ENCODE peak calls at places on chromosome 10, in eight cellular contexts. One of them, this sample, is unnamed.

GRCh38 chr10:113005380-113005779 is 55.3 kb downstream of the TCF7L2 start:
- DNase-seq in ovary: no peak
- DNase-seq in Panc1: no peak
- DNase-seq in hepatocyte: no peak
- DNase-seq in GM23338: no peak
- DNase-seq in psoas muscle: no peak
- DNase-seq in mesendoderm: no peak
- DNase-seq in upper lobe of right lung: no peak
- DNase-seq in this sample: no peak

GRCh38 chr10:84256510-84257342 is 11.9 kb downstream of the RGR start:
- DNase-seq in GM23338: peak; percentile 95
- DNase-seq in Panc1: no peak
- DNase-seq in psoas muscle: peak; percentile 76
- DNase-seq in hepatocyte: peak; percentile 44
- DNase-seq in ovary: peak; percentile 47
- DNase-seq in mesendoderm: peak; percentile 75
- DNase-seq in upper lobe of right lung: peak; percentile 72
- DNase-seq in this sample: peak; percentile 52

GRCh38 chr10:105989995-105990394 is 1174.5 kb downstream of the SORCS1 start:
- DNase-seq in ovary: no peak
- DNase-seq in hepatocyte: no peak
- DNase-seq in GM23338: no peak
- DNase-seq in Panc1: no peak
- DNase-seq in upper lobe of right lung: no peak
- DNase-seq in mesendoderm: no peak
- DNase-seq in psoas muscle: no peak
- DNase-seq in this sample: no peak

GRCh38 chr10:44196336-44196735 is 188.6 kb downstream of the CXCL12 start:
- DNase-seq in ovary: no peak
- DNase-seq in upper lobe of right lung: no peak
- DNase-seq in mesendoderm: no peak
- DNase-seq in GM23338: no peak
- DNase-seq in Panc1: no peak
- DNase-seq in hepatocyte: no peak
- DNase-seq in psoas muscle: no peak
- DNase-seq in this sample: no peak

GRCh38 chr10:654647-654996 is 34.8 kb downstream of the DIP2C start:
- DNase-seq in GM23338: no peak
- DNase-seq in psoas muscle: no peak
- DNase-seq in Panc1: no peak
- DNase-seq in mesendoderm: no peak
- DNase-seq in hepatocyte: no peak
- DNase-seq in ovary: no peak
- DNase-seq in upper lobe of right lung: no peak
- DNase-seq in this sample: no peak

GRCh38 chr10:112832361-112832878 is 117.6 kb upstream of the TCF7L2 start:
- DNase-seq in upper lobe of right lung: no peak
- DNase-seq in ovary: no peak
- DNase-seq in mesendoderm: peak; percentile 95
- DNase-seq in psoas muscle: no peak
- DNase-seq in Panc1: no peak
- DNase-seq in GM23338: peak; percentile 96
- DNase-seq in hepatocyte: peak; percentile 54
- DNase-seq in this sample: peak; percentile 77

GRCh38 chr10:614772-615582 is 74.5 kb downstream of the DIP2C start:
- DNase-seq in GM23338: no peak
- DNase-seq in ovary: no peak
- DNase-seq in upper lobe of right lung: no peak
- DNase-seq in hepatocyte: no peak
- DNase-seq in mesendoderm: no peak
- DNase-seq in psoas muscle: peak; percentile 79
- DNase-seq in Panc1: no peak
- DNase-seq in this sample: no peak

GRCh38 chr10:96339956-96340904 is 18.6 kb downstream of the OPALIN start:
- DNase-seq in psoas muscle: peak; percentile 54
- DNase-seq in mesendoderm: peak; percentile 84
- DNase-seq in hepatocyte: peak; percentile 82
- DNase-seq in upper lobe of right lung: no peak
- DNase-seq in ovary: peak; percentile 48
- DNase-seq in GM23338: peak; percentile 88
- DNase-seq in Panc1: peak; percentile 20
- DNase-seq in this sample: no peak

GRCh38 chr10:78338717-78339116 is 305.1 kb downstream of the RPS24 start:
- DNase-seq in mesendoderm: no peak
- DNase-seq in upper lobe of right lung: no peak
- DNase-seq in ovary: peak; percentile 7
- DNase-seq in GM23338: no peak
- DNase-seq in Panc1: no peak
- DNase-seq in hepatocyte: no peak
- DNase-seq in psoas muscle: no peak
- DNase-seq in this sample: no peak

GRCh38 chr10:34758447-34758996 is 56.6 kb downstream of the PARD3 start:
- DNase-seq in GM23338: no peak
- DNase-seq in mesendoderm: peak; percentile 61
- DNase-seq in ovary: no peak
- DNase-seq in hepatocyte: peak; percentile 48
- DNase-seq in psoas muscle: no peak
- DNase-seq in Panc1: peak; percentile 74
- DNase-seq in upper lobe of right lung: no peak
- DNase-seq in this sample: no peak

GRCh38 chr10:35016009-35016408 is 74.1 kb downstream of the CUL2 start:
- DNase-seq in hepatocyte: no peak
- DNase-seq in mesendoderm: no peak
- DNase-seq in psoas muscle: no peak
- DNase-seq in Panc1: no peak
- DNase-seq in GM23338: no peak
- DNase-seq in upper lobe of right lung: no peak
- DNase-seq in ovary: no peak
- DNase-seq in this sample: no peak

GRCh38 chr10:42753507-42754154 is 29.0 kb upstream of the BMS1 start:
- DNase-seq in GM23338: peak; percentile 29
- DNase-seq in ovary: peak; percentile 40
- DNase-seq in hepatocyte: peak; percentile 55
- DNase-seq in Panc1: no peak
- DNase-seq in upper lobe of right lung: no peak
- DNase-seq in mesendoderm: no peak
- DNase-seq in psoas muscle: peak; percentile 57
- DNase-seq in this sample: no peak

GRCh38 chr10:12121673-12122072 is 7.8 kb upstream of the SEC61A2 start:
- DNase-seq in Panc1: no peak
- DNase-seq in ovary: no peak
- DNase-seq in psoas muscle: no peak
- DNase-seq in upper lobe of right lung: no peak
- DNase-seq in GM23338: no peak
- DNase-seq in hepatocyte: no peak
- DNase-seq in mesendoderm: no peak
- DNase-seq in this sample: no peak

GRCh38 chr10:14366760-14367159 is 36.0 kb upstream of the FRMD4A start:
- DNase-seq in Panc1: no peak
- DNase-seq in psoas muscle: no peak
- DNase-seq in ovary: no peak
- DNase-seq in mesendoderm: no peak
- DNase-seq in upper lobe of right lung: no peak
- DNase-seq in GM23338: no peak
- DNase-seq in hepatocyte: no peak
- DNase-seq in this sample: no peak

GRCh38 chr10:124357583-124357930 is 61.2 kb downstream of the OAT start:
- DNase-seq in ovary: peak; percentile 35
- DNase-seq in GM23338: no peak
- DNase-seq in Panc1: no peak
- DNase-seq in psoas muscle: peak; percentile 48
- DNase-seq in mesendoderm: no peak
- DNase-seq in hepatocyte: no peak
- DNase-seq in upper lobe of right lung: peak; percentile 53
- DNase-seq in this sample: no peak

GRCh38 chr10:30493609-30494530 is 59.9 kb downstream of the MAP3K8 start:
- DNase-seq in upper lobe of right lung: peak; percentile 73
- DNase-seq in ovary: no peak
- DNase-seq in mesendoderm: peak; percentile 12
- DNase-seq in psoas muscle: peak; percentile 65
- DNase-seq in Panc1: no peak
- DNase-seq in hepatocyte: no peak
- DNase-seq in GM23338: no peak
- DNase-seq in this sample: no peak

GRCh38 chr10:60073397-60073780 is 167.0 kb upstream of the CCDC6 start:
- DNase-seq in upper lobe of right lung: no peak
- DNase-seq in hepatocyte: peak; percentile 11
- DNase-seq in Panc1: no peak
- DNase-seq in mesendoderm: no peak
- DNase-seq in psoas muscle: no peak
- DNase-seq in GM23338: no peak
- DNase-seq in ovary: no peak
- DNase-seq in this sample: no peak

GRCh38 chr10:20863008-20863407 is 34.1 kb downstream of the NEBL start:
- DNase-seq in mesendoderm: no peak
- DNase-seq in hepatocyte: no peak
- DNase-seq in psoas muscle: no peak
- DNase-seq in GM23338: no peak
- DNase-seq in ovary: no peak
- DNase-seq in upper lobe of right lung: no peak
- DNase-seq in Panc1: no peak
- DNase-seq in this sample: no peak
- H3K36me3 ChIP-seq in mesendoderm: no peaks in the 10 kb centered on the region
- H3K36me3 ChIP-seq in hepatocyte: no peaks in the 10 kb centered on the region
- H3K36me3 ChIP-seq in psoas muscle: no peaks in the 10 kb centered on the region
- H3K36me3 ChIP-seq in GM23338: no peaks in the 10 kb centered on the region
- H3K36me3 ChIP-seq in ovary: no peaks in the 10 kb centered on the region
- H3K36me3 ChIP-seq in upper lobe of right lung: no peaks in the 10 kb centered on the region
- H3K36me3 ChIP-seq in Panc1: no peaks in the 10 kb centered on the region
- H3K36me3 ChIP-seq in this sample: no peaks in the 10 kb centered on the region

GRCh38 chr10:102813734-102814455 is 23.3 kb downstream of the CYP17A1 start:
- DNase-seq in Panc1: no peak
- DNase-seq in GM23338: no peak
- DNase-seq in mesendoderm: no peak
- DNase-seq in upper lobe of right lung: no peak
- DNase-seq in psoas muscle: peak; percentile 40
- DNase-seq in ovary: peak; percentile 50
- DNase-seq in hepatocyte: peak; percentile 84
- DNase-seq in this sample: no peak
- H3K27ac ChIP-seq in Panc1: no peak overlapping the region
- H3K27ac ChIP-seq in GM23338: peak overlapping the region; percentile 89
- H3K27ac ChIP-seq in mesendoderm: no peak overlapping the region
- H3K27ac ChIP-seq in upper lobe of right lung: peak overlapping the region; percentile 42
- H3K27ac ChIP-seq in psoas muscle: peak overlapping the region; percentile 89
- H3K27ac ChIP-seq in ovary: peak overlapping the region; percentile 20
- H3K27ac ChIP-seq in hepatocyte: peak overlapping the region; percentile 95
- H3K27ac ChIP-seq in this sample: no peak overlapping the region

GRCh38 chr10:63208981-63209380 is 75.9 kb downstream of the NRBF2 start:
- DNase-seq in GM23338: peak; percentile 53
- DNase-seq in mesendoderm: peak; percentile 57
- DNase-seq in Panc1: no peak
- DNase-seq in ovary: no peak
- DNase-seq in upper lobe of right lung: no peak
- DNase-seq in hepatocyte: no peak
- DNase-seq in psoas muscle: no peak
- DNase-seq in this sample: no peak

GRCh38 chr10:63206997-63207952 is 74.1 kb downstream of the NRBF2 start:
- DNase-seq in mesendoderm: peak; percentile 19
- DNase-seq in hepatocyte: peak; percentile 8
- DNase-seq in ovary: no peak
- DNase-seq in Panc1: no peak
- DNase-seq in upper lobe of right lung: no peak
- DNase-seq in psoas muscle: no peak
- DNase-seq in GM23338: no peak
- DNase-seq in this sample: no peak

GRCh38 chr10:63209703-63210102 is 76.6 kb downstream of the NRBF2 start:
- DNase-seq in psoas muscle: no peak
- DNase-seq in hepatocyte: no peak
- DNase-seq in Panc1: no peak
- DNase-seq in ovary: no peak
- DNase-seq in upper lobe of right lung: no peak
- DNase-seq in mesendoderm: no peak
- DNase-seq in GM23338: no peak
- DNase-seq in this sample: no peak

GRCh38 chr10:63204667-63205391 is 71.7 kb downstream of the NRBF2 start:
- DNase-seq in mesendoderm: no peak
- DNase-seq in psoas muscle: no peak
- DNase-seq in hepatocyte: no peak
- DNase-seq in GM23338: no peak
- DNase-seq in upper lobe of right lung: no peak
- DNase-seq in ovary: no peak
- DNase-seq in Panc1: no peak
- DNase-seq in this sample: no peak

DNA sequence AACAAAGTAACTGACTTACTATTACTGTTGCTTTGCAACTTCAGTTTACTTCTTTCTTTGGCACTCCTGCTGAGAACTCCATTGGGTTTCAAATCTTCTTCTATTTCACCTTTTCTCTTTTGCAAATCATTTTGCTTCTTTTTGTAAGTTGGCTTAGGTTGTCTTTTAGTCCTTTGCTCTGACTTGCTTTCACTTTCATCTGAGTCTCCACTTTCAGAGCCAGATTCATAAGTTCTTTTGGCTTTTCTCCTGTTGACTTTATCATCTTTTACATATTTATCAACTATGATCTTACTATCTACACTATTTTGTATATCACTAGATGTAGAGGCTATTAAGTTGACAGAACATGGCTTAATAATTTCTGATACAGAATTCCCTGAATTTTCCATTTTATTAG is 73.4 kb downstream of the NRBF2 start:
- DNase-seq in mesendoderm: no peak
- DNase-seq in hepatocyte: no peak
- DNase-seq in ovary: no peak
- DNase-seq in upper lobe of right lung: no peak
- DNase-seq in Panc1: no peak
- DNase-seq in psoas muscle: no peak
- DNase-seq in GM23338: no peak
- DNase-seq in this sample: no peak
- H3K36me3 ChIP-seq in mesendoderm: peaks cover 2% of the 10 kb centered on the region
- H3K36me3 ChIP-seq in hepatocyte: no peaks in the 10 kb centered on the region
- H3K36me3 ChIP-seq in ovary: no peaks in the 10 kb centered on the region
- H3K36me3 ChIP-seq in upper lobe of right lung: peaks cover 39% of the 10 kb centered on the region
- H3K36me3 ChIP-seq in Panc1: peaks cover 55% of the 10 kb centered on the region
- H3K36me3 ChIP-seq in psoas muscle: no peaks in the 10 kb centered on the region
- H3K36me3 ChIP-seq in GM23338: peaks cover 28% of the 10 kb centered on the region
- H3K36me3 ChIP-seq in this sample: peaks cover 13% of the 10 kb centered on the region

DNA sequence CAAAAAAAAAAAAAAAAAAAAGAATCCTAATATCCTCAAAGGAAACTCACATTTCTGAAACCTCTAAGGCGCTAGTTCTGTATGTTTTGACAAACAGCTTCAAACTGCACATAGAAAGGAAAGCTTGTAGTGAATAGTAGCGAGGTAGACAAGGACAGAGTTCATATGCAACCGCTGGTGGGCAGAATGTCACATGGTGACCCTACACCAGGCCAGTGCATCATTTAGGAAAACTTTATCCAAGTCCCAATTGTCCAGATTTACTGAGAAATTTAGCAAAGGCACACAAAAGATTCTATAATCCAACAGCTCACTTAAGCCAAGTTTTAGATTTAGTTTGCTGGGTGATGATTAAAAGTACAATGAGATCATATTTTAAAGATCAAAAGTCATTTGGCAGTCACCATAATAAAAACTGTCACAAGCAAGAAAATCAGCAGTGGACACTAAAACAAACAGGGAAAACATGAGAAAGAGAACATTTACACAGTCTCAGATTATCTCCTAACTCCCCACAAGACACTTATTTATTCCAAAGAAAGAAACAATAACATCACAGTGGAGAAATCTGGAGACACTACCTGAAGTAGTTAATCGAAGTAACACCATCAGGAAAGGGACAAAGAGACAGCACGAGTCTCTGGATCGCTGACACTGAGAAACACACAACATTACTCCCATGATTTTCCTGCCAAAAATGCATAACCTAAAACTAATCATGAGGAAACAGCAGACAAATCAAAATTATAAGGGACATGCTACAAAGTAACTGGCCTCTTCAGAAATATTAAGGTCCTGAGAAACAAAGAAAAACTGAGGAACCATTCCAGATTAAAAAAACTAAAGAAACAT is 20.2 kb downstream of the FAM204A start:
- DNase-seq in Panc1: no peak
- DNase-seq in ovary: no peak
- DNase-seq in GM23338: no peak
- DNase-seq in hepatocyte: no peak
- DNase-seq in psoas muscle: no peak
- DNase-seq in mesendoderm: no peak
- DNase-seq in upper lobe of right lung: no peak
- DNase-seq in this sample: no peak
- H3K27ac ChIP-seq in Panc1: no peak overlapping the region
- H3K27ac ChIP-seq in ovary: no peak overlapping the region
- H3K27ac ChIP-seq in GM23338: no peak overlapping the region
- H3K27ac ChIP-seq in hepatocyte: no peak overlapping the region
- H3K27ac ChIP-seq in psoas muscle: peak overlapping the region; percentile 31
- H3K27ac ChIP-seq in mesendoderm: no peak overlapping the region
- H3K27ac ChIP-seq in upper lobe of right lung: peak overlapping the region; percentile 31
- H3K27ac ChIP-seq in this sample: no peak overlapping the region

This sample was measured in iPS DF 6.9.